ENCODE peak calls at places on chromosomes 2 and 18, in nine cellular contexts. C is T-cell; J is Jurkat, Clone E6-1; M is A549; F is activated naive CD4-positive, alpha-beta T cell treated with anti-CD3 and anti-CD28 coated beads, Interleukin-2, amount 50 U/mL, for 16 hours; V is hypothalamus; O is osteocyte; Z is dermis blood vessel endothelial cell; E is stimulated activated CD8-positive, alpha-beta memory T cell treated with anti-CD3 and anti-CD28 coated beads, Interleukin-4, amount 100 ng/mL, for 48 hours. P is an unnamed sample.

GRCh38 chr2:168185583-168186274 is 61.7 kb downstream of the STK39 start:
- DNase-seq in C (no peak), J (no peak), M (no peak), F (no peak), V (no peak), O (no peak), Z (peak), E (no peak), P (no peak)

GRCh38 chr2:31401580-31401979 is 13.0 kb downstream of the XDH start:
- DNase-seq in C (no peak), J (no peak), M (peak), F (no peak), V (no peak), O (no peak), Z (no peak), E (no peak), P (no peak)

GRCh38 chr2:229780856-229781773 is 66.8 kb upstream of the DNER start:
- DNase-seq in C (no peak), J (peak), M (peak), F (no peak), V (no peak), O (no peak), Z (peak), E (no peak), P (peak)

GRCh38 chr2:239769574-239770145 is 255.5 kb downstream of the NDUFA10 start:
- DNase-seq in C (no peak), J (no peak), M (no peak), F (no peak), V (no peak), O (no peak), Z (no peak), E (no peak), P (no peak)

GRCh38 chr2:42028571-42029148 is 19.2 kb upstream of the PKDCC start:
- DNase-seq in C (no peak), J (no peak), M (no peak), F (no peak), V (no peak), O (no peak), Z (no peak), E (no peak), P (no peak)

GRCh38 chr18:22542400-22542835 is 124.7 kb upstream of the CTAGE1 start:
- DNase-seq in C (no peak), J (no peak), M (no peak), F (no peak), V (no peak), O (no peak), Z (no peak), E (no peak), P (no peak)

GRCh38 chr2:196170202-196170680 is 1.1 kb downstream of the STK17B start:
- DNase-seq in C (peak), J (peak), M (peak), F (peak), V (no peak), O (no peak), Z (peak), E (peak), P (peak)

GRCh38 chr2:134845719-134846118 is 7.3 kb downstream of the ACMSD start:
- DNase-seq in C (no peak), J (no peak), M (no peak), F (no peak), V (no peak), O (no peak), Z (no peak), E (no peak), P (no peak)

GRCh38 chr2:111167238-111168162 is 46.8 kb downstream of the BCL2L11 start:
- DNase-seq in C (no peak), J (no peak), M (no peak), F (no peak), V (no peak), O (peak), Z (no peak), E (no peak), P (no peak)

GRCh38 chr18:57267368-57267767 is 85.0 kb upstream of the ST8SIA3 start:
- DNase-seq in C (no peak), J (no peak), M (no peak), F (no peak), V (no peak), O (no peak), Z (no peak), E (no peak), P (no peak)

GRCh38 chr2:12502759-12503158 is 214.0 kb upstream of the TRIB2 start:
- DNase-seq in C (no peak), J (peak), M (no peak), F (peak), V (no peak), O (no peak), Z (no peak), E (peak), P (no peak)

GRCh38 chr2:96860065-96861029 is 2.5 kb upstream of the ANKRD39 start:
- DNase-seq in C (no peak), J (no peak), M (no peak), F (peak), V (no peak), O (no peak), Z (no peak), E (peak), P (no peak)

GRCh38 chr2:20491739-20492531 is 45.1 kb downstream of the RHOB start:
- DNase-seq in C (no peak), J (no peak), M (peak), F (no peak), V (no peak), O (no peak), Z (no peak), E (no peak), P (no peak)

GRCh38 chr2:61853086-61853847 is 593 bp downstream of the FAM161A start:
- DNase-seq in C (peak), J (no peak), M (peak), F (no peak), V (no peak), O (no peak), Z (peak), E (no peak), P (peak)

GRCh38 chr2:10448646-10449480 is 736 bp upstream of the ODC1 start:
- DNase-seq in C (peak), J (peak), M (peak), F (peak), V (peak), O (peak), Z (no peak), E (peak), P (peak)

GRCh38 chr2:158923180-158923594 is 45.3 kb upstream of the TANC1 start:
- DNase-seq in C (no peak), J (no peak), M (no peak), F (no peak), V (no peak), O (no peak), Z (no peak), E (no peak), P (peak)

GRCh38 chr2:218291934-218292699 is at the start of gene TMBIM1:
- DNase-seq in C (peak), J (no peak), M (peak), F (peak), V (peak), O (peak), Z (peak), E (peak), P (peak)

GRCh38 chr2:66790651-66791181 is 355.8 kb downstream of the MEIS1 start:
- DNase-seq in C (no peak), J (no peak), M (peak), F (no peak), V (no peak), O (no peak), Z (no peak), E (no peak), P (no peak)

GRCh38 chr2:159035790-159036411 is 67.5 kb downstream of the TANC1 start:
- DNase-seq in C (peak), J (peak), M (peak), F (no peak), V (no peak), O (no peak), Z (peak), E (no peak), P (peak)

GRCh38 chr2:74778381-74779371 is 55.3 kb upstream of the HK2 start:
- DNase-seq in C (no peak), J (peak), M (peak), F (no peak), V (no peak), O (no peak), Z (no peak), E (no peak), P (peak)

GRCh38 chr2:29004755-29005154 is 23.7 kb downstream of the TOGARAM2 start:
- DNase-seq in C (no peak), J (no peak), M (no peak), F (no peak), V (no peak), O (no peak), Z (no peak), E (no peak), P (no peak)

GRCh38 chr2:175233135-175233719 is 51.7 kb upstream of the ATP5MC3 start:
- DNase-seq in C (no peak), J (no peak), M (peak), F (no peak), V (no peak), O (no peak), Z (no peak), E (no peak), P (no peak)

GRCh38 chr2:82636411-82637020 is 1822.6 kb downstream of the SUCLG1 start:
- DNase-seq in C (no peak), J (no peak), M (no peak), F (no peak), V (no peak), O (no peak), Z (no peak), E (no peak), P (no peak)

GRCh38 chr2:16183345-16183744 is 243.0 kb downstream of the MYCN start:
- DNase-seq in C (no peak), J (no peak), M (no peak), F (no peak), V (no peak), O (no peak), Z (no peak), E (no peak), P (no peak)

GRCh38 chr2:70990216-70990615 is 4.5 kb downstream of the TEX261 start:
- DNase-seq in C (no peak), J (no peak), M (no peak), F (no peak), V (no peak), O (peak), Z (no peak), E (no peak), P (no peak)

GRCh38 chr2:105134076-105134475 is 96.2 kb downstream of the MRPS9 start:
- DNase-seq in C (no peak), J (no peak), M (no peak), F (no peak), V (no peak), O (no peak), Z (no peak), E (no peak), P (no peak)

GRCh38 chr2:166331468-166331867 is 44.3 kb downstream of the SCN9A start:
- DNase-seq in C (no peak), J (no peak), M (no peak), F (no peak), V (no peak), O (no peak), Z (no peak), E (no peak), P (no peak)

GRCh38 chr18:59547691-59548182 is 149.5 kb downstream of the CCBE1 start:
- DNase-seq in C (no peak), J (no peak), M (no peak), F (no peak), V (no peak), O (no peak), Z (no peak), E (no peak), P (peak)

GRCh38 chr18:46050268-46050667 is 21.8 kb downstream of the PSTPIP2 start:
- DNase-seq in C (no peak), J (no peak), M (no peak), F (no peak), V (no peak), O (peak), Z (no peak), E (no peak), P (no peak)

GRCh38 chr2:65053199-65053598 is 3.0 kb upstream of the CEP68 start:
- DNase-seq in C (peak), J (peak), M (no peak), F (no peak), V (no peak), O (no peak), Z (no peak), E (no peak), P (no peak)

GRCh38 chr2:98396745-98397355 is 47.8 kb upstream of the INPP4A start:
- DNase-seq in C (no peak), J (no peak), M (no peak), F (no peak), V (no peak), O (peak), Z (no peak), E (no peak), P (no peak)

GRCh38 chr2:60794271-60794863 is 38.3 kb downstream of the PAPOLG start:
- DNase-seq in C (no peak), J (peak), M (peak), F (no peak), V (no peak), O (no peak), Z (peak), E (no peak), P (peak)

GRCh38 chr2:72148975-72149555 is 1.4 kb upstream of the CYP26B1 start:
- DNase-seq in C (no peak), J (no peak), M (peak), F (peak), V (no peak), O (peak), Z (peak), E (peak), P (peak)

GRCh38 chr2:27839022-27839618 is 51.1 kb downstream of the RBKS start:
- DNase-seq in C (no peak), J (no peak), M (no peak), F (no peak), V (no peak), O (no peak), Z (no peak), E (no peak), P (no peak)

GRCh38 chr2:11592671-11593574 is 59.1 kb downstream of the GREB1 start:
- DNase-seq in C (no peak), J (no peak), M (no peak), F (no peak), V (no peak), O (no peak), Z (no peak), E (no peak), P (no peak)

GRCh38 chr2:172836386-172837200 is 100.9 kb downstream of the RAPGEF4 start:
- DNase-seq in C (no peak), J (no peak), M (peak), F (no peak), V (no peak), O (no peak), Z (peak), E (no peak), P (no peak)

GRCh38 chr18:74453011-74453571 is 4.0 kb downstream of the DIPK1C start:
- DNase-seq in C (no peak), J (no peak), M (no peak), F (no peak), V (no peak), O (no peak), Z (no peak), E (no peak), P (no peak)

GRCh38 chr2:101961287-101962242 is 30.2 kb upstream of the IL1R2 start:
- DNase-seq in C (no peak), J (no peak), M (no peak), F (no peak), V (peak), O (peak), Z (no peak), E (no peak), P (no peak)

GRCh38 chr2:128309341-128310093 is 9.2 kb downstream of the HS6ST1 start:
- DNase-seq in C (no peak), J (no peak), M (no peak), F (peak), V (no peak), O (no peak), Z (peak), E (no peak), P (no peak)

GRCh38 chr18:23244431-23244830 is 109.1 kb downstream of the CABLES1 start:
- DNase-seq in C (no peak), J (no peak), M (no peak), F (no peak), V (no peak), O (no peak), Z (no peak), E (no peak), P (no peak)